ENCODE peak calls at places on chromosomes 1 and 21, in six cellular contexts. One of them, this sample, is unnamed.

GRCh38 chr1:229624906-229625871 is 733 bp downstream of the TAF5L start:
- DNase-seq in stomach: peak
- DNase-seq in ovary: peak
- DNase-seq in GM12891: peak
- DNase-seq in right lobe of liver: peak
- DNase-seq in adrenal gland: peak
- DNase-seq in this sample: peak

GRCh38 chr1:165871311-165872067 is 44.1 kb downstream of the UCK2 start:
- DNase-seq in right lobe of liver: no peak
- DNase-seq in ovary: no peak
- DNase-seq in adrenal gland: peak
- DNase-seq in GM12891: no peak
- DNase-seq in stomach: peak
- DNase-seq in this sample: peak

GRCh38 chr1:218315638-218316037 is 29.5 kb upstream of the TGFB2 start:
- DNase-seq in GM12891: no peak
- DNase-seq in right lobe of liver: no peak
- DNase-seq in stomach: no peak
- DNase-seq in adrenal gland: no peak
- DNase-seq in ovary: no peak
- DNase-seq in this sample: no peak

GRCh38 chr1:61674221-61674620 is 50.7 kb downstream of the TM2D1 start:
- DNase-seq in adrenal gland: no peak
- DNase-seq in stomach: no peak
- DNase-seq in right lobe of liver: no peak
- DNase-seq in ovary: no peak
- DNase-seq in GM12891: no peak
- DNase-seq in this sample: no peak

GRCh38 chr1:10152709-10153284 is 57.6 kb upstream of the KIF1B start:
- DNase-seq in right lobe of liver: peak
- DNase-seq in stomach: peak
- DNase-seq in adrenal gland: peak
- DNase-seq in GM12891: peak
- DNase-seq in ovary: peak
- DNase-seq in this sample: peak

GRCh38 chr1:40381268-40382109 is 8.0 kb downstream of the SMAP2 start:
- DNase-seq in adrenal gland: no peak
- DNase-seq in right lobe of liver: no peak
- DNase-seq in stomach: no peak
- DNase-seq in GM12891: no peak
- DNase-seq in ovary: no peak
- DNase-seq in this sample: peak

GRCh38 chr1:231315887-231316286 is 21.8 kb downstream of the EXOC8 start:
- DNase-seq in GM12891: peak
- DNase-seq in adrenal gland: peak
- DNase-seq in ovary: no peak
- DNase-seq in stomach: peak
- DNase-seq in right lobe of liver: no peak
- DNase-seq in this sample: peak

GRCh38 chr21:29025328-29025713 is 853 bp downstream of the USP16 start:
- DNase-seq in right lobe of liver: no peak
- DNase-seq in stomach: no peak
- DNase-seq in GM12891: no peak
- DNase-seq in adrenal gland: no peak
- DNase-seq in ovary: no peak
- DNase-seq in this sample: peak

GRCh38 chr1:84122780-84123382 is 21.2 kb upstream of the PRKACB start:
- DNase-seq in ovary: no peak
- DNase-seq in GM12891: no peak
- DNase-seq in adrenal gland: peak
- DNase-seq in right lobe of liver: peak
- DNase-seq in stomach: peak
- DNase-seq in this sample: peak

GRCh38 chr21:36976882-36977651 is 10.6 kb upstream of the HLCS start:
- DNase-seq in ovary: peak
- DNase-seq in adrenal gland: peak
- DNase-seq in GM12891: no peak
- DNase-seq in stomach: no peak
- DNase-seq in right lobe of liver: no peak
- DNase-seq in this sample: peak

GRCh38 chr1:22962558-22962957 is 10.1 kb downstream of the LACTBL1 start:
- DNase-seq in stomach: no peak
- DNase-seq in adrenal gland: no peak
- DNase-seq in ovary: no peak
- DNase-seq in right lobe of liver: no peak
- DNase-seq in GM12891: no peak
- DNase-seq in this sample: no peak

GRCh38 chr21:33228455-33228854 is 1.3 kb upstream of the IFNAR2 start:
- DNase-seq in adrenal gland: no peak
- DNase-seq in GM12891: no peak
- DNase-seq in stomach: no peak
- DNase-seq in ovary: no peak
- DNase-seq in right lobe of liver: no peak
- DNase-seq in this sample: peak

GRCh38 chr21:34037446-34037845 is 35.9 kb upstream of the MRPS6 start:
- DNase-seq in stomach: no peak
- DNase-seq in ovary: no peak
- DNase-seq in GM12891: no peak
- DNase-seq in adrenal gland: no peak
- DNase-seq in right lobe of liver: no peak
- DNase-seq in this sample: no peak

GRCh38 chr1:53600001-53600400 is 139.0 kb downstream of the GLIS1 start:
- DNase-seq in stomach: no peak
- DNase-seq in right lobe of liver: no peak
- DNase-seq in GM12891: no peak
- DNase-seq in adrenal gland: no peak
- DNase-seq in ovary: no peak
- DNase-seq in this sample: no peak

GRCh38 chr1:243850368-243851128 is 505 bp upstream of the AKT3 start:
- DNase-seq in stomach: peak
- DNase-seq in GM12891: peak
- DNase-seq in ovary: peak
- DNase-seq in right lobe of liver: peak
- DNase-seq in adrenal gland: peak
- DNase-seq in this sample: peak
- TF ChIP-seq POLR2A in stomach: no peak
- TF ChIP-seq POLR2A in GM12891: no peak
- TF ChIP-seq POLR2A in ovary: peak
- TF ChIP-seq POLR2A in right lobe of liver: no peak
- TF ChIP-seq POLR2A in adrenal gland: no peak
- TF ChIP-seq POLR2A in this sample: no peak

GRCh38 chr1:26848947-26849774 is 13.8 kb upstream of the SFN start:
- DNase-seq in ovary: no peak
- DNase-seq in adrenal gland: peak
- DNase-seq in GM12891: no peak
- DNase-seq in right lobe of liver: no peak
- DNase-seq in stomach: peak
- DNase-seq in this sample: no peak
- TF ChIP-seq POLR2A in ovary: no peak
- TF ChIP-seq POLR2A in adrenal gland: no peak
- TF ChIP-seq POLR2A in GM12891: no peak
- TF ChIP-seq POLR2A in right lobe of liver: no peak
- TF ChIP-seq POLR2A in stomach: no peak
- TF ChIP-seq POLR2A in this sample: no peak

DNA sequence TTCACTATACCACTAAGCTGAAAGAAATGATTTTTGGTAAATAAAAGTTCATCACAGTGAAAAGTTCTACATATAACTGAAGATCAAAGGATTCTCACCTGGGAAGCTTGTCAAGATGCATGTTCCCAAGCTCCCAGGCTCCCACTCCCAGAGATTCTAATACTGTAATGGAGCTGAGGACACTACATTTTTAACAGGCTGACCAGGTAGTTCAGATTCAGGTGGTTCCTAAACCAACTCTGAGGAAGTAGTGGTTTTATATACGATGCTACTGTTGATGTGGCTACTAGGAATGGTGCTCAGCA is 29.6 kb downstream of the MRPL39 start:
- DNase-seq in GM12891: no peak
- DNase-seq in ovary: no peak
- DNase-seq in stomach: no peak
- DNase-seq in adrenal gland: no peak
- DNase-seq in right lobe of liver: no peak
- DNase-seq in this sample: no peak
- TF ChIP-seq POLR2A in GM12891: no peak
- TF ChIP-seq POLR2A in ovary: no peak
- TF ChIP-seq POLR2A in stomach: no peak
- TF ChIP-seq POLR2A in adrenal gland: no peak
- TF ChIP-seq POLR2A in right lobe of liver: no peak
- TF ChIP-seq POLR2A in this sample: no peak

GRCh38 chr1:204520834-204521709 is 4.9 kb downstream of the MDM4 start:
- DNase-seq in GM12891: no peak
- DNase-seq in stomach: no peak
- DNase-seq in ovary: no peak
- DNase-seq in right lobe of liver: no peak
- DNase-seq in adrenal gland: no peak
- DNase-seq in this sample: peak
- TF ChIP-seq POLR2A in GM12891: no peak
- TF ChIP-seq POLR2A in stomach: no peak
- TF ChIP-seq POLR2A in ovary: no peak
- TF ChIP-seq POLR2A in right lobe of liver: no peak
- TF ChIP-seq POLR2A in adrenal gland: no peak
- TF ChIP-seq POLR2A in this sample: no peak

This sample was measured in erythroblast.